ENCODE peak calls at places on chromosomes 16 and 17, in four cellular contexts. Z is hypothalamus, Y is KG1, U is neural crest cell. Q is an unnamed sample.

GRCh38 chr17:42203354-42203753 is 9.1 kb upstream of the GHDC start:
- DNase-seq in Y (no peak), Z (no peak), U (no peak), Q (no peak)

GRCh38 chr17:34493903-34494302 is 85.5 kb upstream of the TMEM132E start:
- DNase-seq in U (no peak), Y (no peak), Z (no peak), Q (no peak)

GRCh38 chr16:1282275-1282995 is 26.6 kb downstream of the TPSD1 start:
- DNase-seq in U (no peak), Y (no peak), Z (no peak), Q (no peak)

GRCh38 chr17:75476274-75476673 is 19.8 kb downstream of the TMEM94 start:
- DNase-seq in Y (no peak), U (peak), Z (peak), Q (no peak)

GRCh38 chr16:89860747-89861304 is 12.6 kb upstream of the TCF25 start:
- DNase-seq in Y (no peak), Z (peak), U (peak), Q (no peak)

GRCh38 chr16:87706278-87707000 is 59.3 kb downstream of the KLHDC4 start:
- DNase-seq in Y (no peak), Z (no peak), U (no peak), Q (no peak)

GRCh38 chr16:22670551-22670970 is 143.4 kb upstream of the HS3ST2 start:
- DNase-seq in Z (peak), U (peak), Y (no peak), Q (peak)

GRCh38 chr16:85746431-85747227 is 4.3 kb downstream of the C16orf74 start:
- DNase-seq in Z (no peak), Y (no peak), U (no peak), Q (no peak)

GRCh38 chr16:86962913-86963312 is 354.3 kb downstream of the C16orf95 start:
- DNase-seq in Y (no peak), Z (no peak), U (no peak), Q (no peak)

GRCh38 chr16:2535644-2536021 is 2.2 kb upstream of the PDPK1 start:
- DNase-seq in Y (no peak), U (no peak), Z (no peak), Q (no peak)

GRCh38 chr17:72110231-72110952 is 10.4 kb upstream of the SOX9 start:
- DNase-seq in Z (no peak), U (no peak), Y (no peak), Q (no peak)

GRCh38 chr16:88938933-88939813 is 37.8 kb downstream of the CBFA2T3 start:
- DNase-seq in Z (no peak), Y (no peak), U (no peak), Q (no peak)

GRCh38 chr17:77424585-77425344 is 284.0 kb downstream of the SEC14L1 start:
- DNase-seq in Y (no peak), U (no peak), Z (peak), Q (peak)

GRCh38 chr17:80743181-80743771 is 198.6 kb downstream of the RPTOR start:
- DNase-seq in U (no peak), Y (no peak), Z (no peak), Q (no peak)

GRCh38 chr16:79651363-79651762 is 50.8 kb upstream of the MAF start:
- DNase-seq in Z (peak), U (no peak), Y (no peak), Q (no peak)

GRCh38 chr16:4081035-4081434 is 35.2 kb downstream of the ADCY9 start:
- DNase-seq in Z (no peak), U (no peak), Y (no peak), Q (no peak)

GRCh38 chr17:31702040-31702439 is 157.0 kb downstream of the COPRS start:
- DNase-seq in U (no peak), Y (no peak), Z (no peak), Q (no peak)

GRCh38 chr16:50282010-50282538 is 15.7 kb downstream of the ADCY7 start:
- DNase-seq in U (no peak), Y (peak), Z (peak), Q (peak)

GRCh38 chr17:50871369-50871768 is 5.2 kb upstream of the TOB1 start:
- DNase-seq in Z (no peak), U (no peak), Y (no peak), Q (no peak)

GRCh38 chr17:56819431-56820145 is 14.1 kb downstream of the C17orf67 start:
- DNase-seq in Z (peak), Y (peak), U (peak), Q (peak)

GRCh38 chr17:62780273-62780672 is 27.8 kb downstream of the MARCHF10 start:
- DNase-seq in Z (no peak), Y (no peak), U (no peak), Q (no peak)

GRCh38 chr16:90057738-90058173 is 19.4 kb downstream of the PRDM7 start:
- DNase-seq in Y (no peak), Z (no peak), U (no peak), Q (no peak)